ENCODE peak calls at places on chromosomes 1 and 21, in nine cellular contexts. One of them, this sample, is unnamed. For H3K4me1 and H3K27me3, the result is how much of the 10 kb centered on the place peaks cover.

GRCh38 chr1:209076688-209077087 is 506.8 kb upstream of the CAMK1G start:
- DNase-seq in body of pancreas: no peak
- DNase-seq in GM12878: no peak
- DNase-seq in HCT116: peak
- DNase-seq in K562: no peak
- DNase-seq in adrenal gland: peak
- DNase-seq in IMR-90: no peak
- DNase-seq in ovary: no peak
- DNase-seq in suprapubic skin: no peak
- DNase-seq in this sample: no peak

GRCh38 chr1:180198186-180198585 is 31.9 kb upstream of the LHX4 start:
- DNase-seq in body of pancreas: no peak
- DNase-seq in GM12878: no peak
- DNase-seq in HCT116: no peak
- DNase-seq in K562: no peak
- DNase-seq in adrenal gland: no peak
- DNase-seq in IMR-90: no peak
- DNase-seq in ovary: no peak
- DNase-seq in suprapubic skin: no peak
- DNase-seq in this sample: no peak

GRCh38 chr1:234231061-234231892 is 142.0 kb upstream of the COA6 start:
- DNase-seq in body of pancreas: no peak
- DNase-seq in GM12878: no peak
- DNase-seq in HCT116: no peak
- DNase-seq in K562: peak
- DNase-seq in adrenal gland: no peak
- DNase-seq in IMR-90: no peak
- DNase-seq in ovary: no peak
- DNase-seq in suprapubic skin: no peak
- DNase-seq in this sample: no peak

GRCh38 chr1:210132582-210132981 is 100.0 kb upstream of the SERTAD4 start:
- DNase-seq in body of pancreas: no peak
- DNase-seq in GM12878: no peak
- DNase-seq in HCT116: no peak
- DNase-seq in K562: peak
- DNase-seq in adrenal gland: no peak
- DNase-seq in IMR-90: peak
- DNase-seq in ovary: no peak
- DNase-seq in suprapubic skin: no peak
- DNase-seq in this sample: no peak

GRCh38 chr1:31408788-31409318 is 4.2 kb upstream of the SERINC2 start:
- DNase-seq in body of pancreas: no peak
- DNase-seq in GM12878: no peak
- DNase-seq in HCT116: no peak
- DNase-seq in K562: no peak
- DNase-seq in adrenal gland: no peak
- DNase-seq in IMR-90: no peak
- DNase-seq in ovary: no peak
- DNase-seq in suprapubic skin: no peak
- DNase-seq in this sample: no peak

GRCh38 chr1:117563492-117563875 is 42.4 kb upstream of the TENT5C start:
- DNase-seq in body of pancreas: no peak
- DNase-seq in GM12878: no peak
- DNase-seq in HCT116: no peak
- DNase-seq in K562: no peak
- DNase-seq in adrenal gland: no peak
- DNase-seq in IMR-90: no peak
- DNase-seq in ovary: no peak
- DNase-seq in suprapubic skin: no peak
- DNase-seq in this sample: no peak

GRCh38 chr1:202133016-202133415 is 10.3 kb downstream of the GPR37L1 start:
- DNase-seq in body of pancreas: no peak
- DNase-seq in GM12878: no peak
- DNase-seq in HCT116: no peak
- DNase-seq in K562: no peak
- DNase-seq in adrenal gland: peak
- DNase-seq in IMR-90: no peak
- DNase-seq in ovary: peak
- DNase-seq in suprapubic skin: no peak
- DNase-seq in this sample: peak

GRCh38 chr1:243496173-243496553 is 240.3 kb downstream of the SDCCAG8 start:
- DNase-seq in body of pancreas: no peak
- DNase-seq in GM12878: no peak
- DNase-seq in HCT116: no peak
- DNase-seq in K562: no peak
- DNase-seq in adrenal gland: no peak
- DNase-seq in IMR-90: no peak
- DNase-seq in ovary: no peak
- DNase-seq in suprapubic skin: no peak
- DNase-seq in this sample: no peak

DNA sequence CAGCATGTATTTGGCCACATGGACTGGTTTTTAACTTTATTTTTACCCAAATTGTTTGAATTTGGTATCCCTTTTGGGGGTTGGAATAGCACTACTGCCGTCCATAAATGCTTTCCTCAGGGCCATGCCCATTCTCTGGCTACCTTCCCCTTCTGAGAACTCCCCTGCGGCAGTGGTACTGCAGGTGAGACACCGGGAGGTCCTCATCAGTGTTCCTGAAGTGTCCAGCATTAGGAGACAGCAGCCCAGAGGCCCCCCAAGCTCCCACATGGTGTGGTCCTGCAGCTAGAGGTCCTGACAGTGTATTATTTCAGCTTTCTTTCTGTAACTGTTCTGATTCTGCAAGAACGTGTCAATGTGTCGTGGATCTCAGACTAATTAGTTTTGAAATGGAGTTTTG is 8.9 kb downstream of the LMO4 start:
- DNase-seq in body of pancreas: no peak
- DNase-seq in GM12878: no peak
- DNase-seq in HCT116: no peak
- DNase-seq in K562: no peak
- DNase-seq in adrenal gland: no peak
- DNase-seq in IMR-90: no peak
- DNase-seq in ovary: no peak
- DNase-seq in suprapubic skin: no peak
- DNase-seq in this sample: no peak
- H3K4me1 ChIP-seq in body of pancreas: under half
- H3K4me1 ChIP-seq in GM12878: under half
- H3K4me1 ChIP-seq in HCT116: under half
- H3K4me1 ChIP-seq in K562: under half
- H3K4me1 ChIP-seq in adrenal gland: under half
- H3K4me1 ChIP-seq in IMR-90: under half
- H3K4me1 ChIP-seq in ovary: under half
- H3K4me1 ChIP-seq in suprapubic skin: under half
- H3K4me1 ChIP-seq in this sample: under half

GRCh38 chr21:45951676-45952075 is 29.9 kb upstream of the COL6A1 start:
- DNase-seq in body of pancreas: no peak
- DNase-seq in GM12878: no peak
- DNase-seq in HCT116: no peak
- DNase-seq in K562: no peak
- DNase-seq in adrenal gland: no peak
- DNase-seq in IMR-90: no peak
- DNase-seq in ovary: no peak
- DNase-seq in suprapubic skin: no peak
- DNase-seq in this sample: no peak
- TF ChIP-seq POLR2A in body of pancreas: no peak
- TF ChIP-seq POLR2A in GM12878: no peak
- TF ChIP-seq POLR2A in HCT116: no peak
- TF ChIP-seq POLR2A in K562: no peak
- TF ChIP-seq POLR2A in adrenal gland: no peak
- TF ChIP-seq POLR2A in IMR-90: no peak
- TF ChIP-seq POLR2A in ovary: no peak
- TF ChIP-seq POLR2A in suprapubic skin: no peak
- TF ChIP-seq POLR2A in this sample: no peak

GRCh38 chr1:207033302-207033701 is 746 bp upstream of the C1orf116 start:
- DNase-seq in body of pancreas: no peak
- DNase-seq in GM12878: no peak
- DNase-seq in HCT116: no peak
- DNase-seq in K562: no peak
- DNase-seq in adrenal gland: no peak
- DNase-seq in IMR-90: no peak
- DNase-seq in ovary: no peak
- DNase-seq in suprapubic skin: no peak
- DNase-seq in this sample: no peak

GRCh38 chr1:207031016-207031415 is 1.5 kb downstream of the C1orf116 start:
- DNase-seq in body of pancreas: no peak
- DNase-seq in GM12878: no peak
- DNase-seq in HCT116: no peak
- DNase-seq in K562: no peak
- DNase-seq in adrenal gland: no peak
- DNase-seq in IMR-90: no peak
- DNase-seq in ovary: no peak
- DNase-seq in suprapubic skin: no peak
- DNase-seq in this sample: no peak

GRCh38 chr1:207034208-207034607 is 1.7 kb upstream of the C1orf116 start:
- DNase-seq in body of pancreas: no peak
- DNase-seq in GM12878: no peak
- DNase-seq in HCT116: no peak
- DNase-seq in K562: peak
- DNase-seq in adrenal gland: no peak
- DNase-seq in IMR-90: no peak
- DNase-seq in ovary: no peak
- DNase-seq in suprapubic skin: no peak
- DNase-seq in this sample: no peak

GRCh38 chr1:207031632-207032258 is 811 bp downstream of the C1orf116 start:
- DNase-seq in body of pancreas: peak
- DNase-seq in GM12878: no peak
- DNase-seq in HCT116: no peak
- DNase-seq in K562: no peak
- DNase-seq in adrenal gland: no peak
- DNase-seq in IMR-90: no peak
- DNase-seq in ovary: no peak
- DNase-seq in suprapubic skin: no peak
- DNase-seq in this sample: no peak

DNA sequence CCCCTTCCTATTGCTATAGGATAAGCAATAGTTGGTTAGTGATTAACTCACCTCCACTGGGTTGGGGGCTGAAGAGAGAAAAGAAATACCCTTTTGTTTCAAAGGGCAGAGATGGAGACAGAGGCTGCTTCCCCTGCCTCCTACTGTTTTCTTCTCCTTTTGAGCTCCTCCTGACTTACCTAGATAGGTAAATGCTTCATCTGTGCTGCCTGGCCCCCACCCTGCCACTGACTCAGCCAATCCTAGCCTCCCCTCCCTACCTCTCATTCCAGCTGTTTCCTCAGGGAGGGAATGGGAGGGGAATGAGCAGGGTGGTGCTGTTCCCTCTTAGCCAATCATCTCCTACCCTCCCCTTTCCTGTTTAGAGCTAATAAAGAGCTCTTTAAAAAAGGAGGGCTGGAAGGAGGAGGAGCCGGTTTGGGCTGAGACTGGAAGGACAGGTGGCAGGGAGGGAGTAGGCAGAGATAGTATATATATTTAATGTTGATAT is at the start of gene C1orf116:
- DNase-seq in body of pancreas: peak
- DNase-seq in GM12878: no peak
- DNase-seq in HCT116: peak
- DNase-seq in K562: peak
- DNase-seq in adrenal gland: no peak
- DNase-seq in IMR-90: no peak
- DNase-seq in ovary: no peak
- DNase-seq in suprapubic skin: no peak
- DNase-seq in this sample: no peak
- H3K27me3 ChIP-seq in body of pancreas: under half
- H3K27me3 ChIP-seq in GM12878: under half
- H3K27me3 ChIP-seq in HCT116: under half
- H3K27me3 ChIP-seq in K562: under half
- H3K27me3 ChIP-seq in adrenal gland: under half
- H3K27me3 ChIP-seq in IMR-90: under half
- H3K27me3 ChIP-seq in ovary: under half
- H3K27me3 ChIP-seq in suprapubic skin: under half
- H3K27me3 ChIP-seq in this sample: under half

GRCh38 chr1:47674189-47674588 is 236.3 kb downstream of the FOXD2 start:
- DNase-seq in body of pancreas: no peak
- DNase-seq in GM12878: no peak
- DNase-seq in HCT116: no peak
- DNase-seq in K562: no peak
- DNase-seq in adrenal gland: no peak
- DNase-seq in IMR-90: no peak
- DNase-seq in ovary: no peak
- DNase-seq in suprapubic skin: no peak
- DNase-seq in this sample: no peak
- H3K4me1 ChIP-seq in body of pancreas: under half
- H3K4me1 ChIP-seq in GM12878: under half
- H3K4me1 ChIP-seq in HCT116: under half
- H3K4me1 ChIP-seq in K562: under half
- H3K4me1 ChIP-seq in adrenal gland: under half
- H3K4me1 ChIP-seq in IMR-90: under half
- H3K4me1 ChIP-seq in ovary: under half
- H3K4me1 ChIP-seq in suprapubic skin: under half
- H3K4me1 ChIP-seq in this sample: under half

GRCh38 chr1:161038523-161039153 is at the start of gene TSTD1:
- DNase-seq in body of pancreas: peak
- DNase-seq in GM12878: no peak
- DNase-seq in HCT116: no peak
- DNase-seq in K562: no peak
- DNase-seq in adrenal gland: peak
- DNase-seq in IMR-90: no peak
- DNase-seq in ovary: peak
- DNase-seq in suprapubic skin: no peak
- DNase-seq in this sample: peak
- TF ChIP-seq POLR2A in body of pancreas: peak
- TF ChIP-seq POLR2A in GM12878: peak
- TF ChIP-seq POLR2A in HCT116: peak
- TF ChIP-seq POLR2A in K562: no peak
- TF ChIP-seq POLR2A in adrenal gland: peak
- TF ChIP-seq POLR2A in IMR-90: no peak
- TF ChIP-seq POLR2A in ovary: no peak
- TF ChIP-seq POLR2A in suprapubic skin: no peak
- TF ChIP-seq POLR2A in this sample: no peak

GRCh38 chr1:203453616-203454015 is 22.0 kb upstream of the PRELP start:
- DNase-seq in body of pancreas: no peak
- DNase-seq in GM12878: no peak
- DNase-seq in HCT116: no peak
- DNase-seq in K562: no peak
- DNase-seq in adrenal gland: no peak
- DNase-seq in IMR-90: no peak
- DNase-seq in ovary: no peak
- DNase-seq in suprapubic skin: no peak
- DNase-seq in this sample: no peak
- H3K27me3 ChIP-seq in body of pancreas: under half
- H3K27me3 ChIP-seq in GM12878: under half
- H3K27me3 ChIP-seq in HCT116: under half
- H3K27me3 ChIP-seq in K562: half or more
- H3K27me3 ChIP-seq in adrenal gland: under half
- H3K27me3 ChIP-seq in IMR-90: under half
- H3K27me3 ChIP-seq in ovary: under half
- H3K27me3 ChIP-seq in suprapubic skin: under half
- H3K27me3 ChIP-seq in this sample: under half

This sample was measured in heart left ventricle.